ENCODE peak calls at places on chromosomes 2 and 18, in four cellular contexts. H, W, I and B are unnamed samples.

GRCh38 chr2:7108792-7109557 is 191.8 kb downstream of the RNF144A start:
- DNase-seq in H (no peak), W (no peak), I (no peak), B (no peak)

GRCh38 chr2:85133751-85134254 is 611 bp downstream of the TCF7L1 start:
- DNase-seq in H (peak; percentile 35), W (peak; percentile 46), I (no peak), B (peak; percentile 71)

GRCh38 chr2:201403904-201404303 is 46.8 kb upstream of the FLACC1 start:
- DNase-seq in H (peak; percentile 25), W (peak; percentile 52), I (no peak), B (no peak)

GRCh38 chr2:194735837-194736542 is 921.0 kb upstream of the SLC39A10 start:
- DNase-seq in H (no peak), W (no peak), I (no peak), B (no peak)

GRCh38 chr18:56748698-56749268 is 97.6 kb downstream of the WDR7 start:
- DNase-seq in H (peak; percentile 38), W (peak; percentile 57), I (peak; percentile 18), B (peak; percentile 23)

GRCh38 chr2:66430195-66430905 is 4.6 kb upstream of the MEIS1 start:
- DNase-seq in H (no peak), W (no peak), I (no peak), B (no peak)

GRCh38 chr2:156590313-156590712 is 154.1 kb downstream of the GPD2 start:
- DNase-seq in H (no peak), W (no peak), I (no peak), B (no peak)

GRCh38 chr2:119810039-119810630 is 50.4 kb downstream of the PTPN4 start:
- DNase-seq in H (no peak), W (no peak), I (peak; percentile 47), B (no peak)

GRCh38 chr2:119760237-119760807 is 600 bp downstream of the PTPN4 start:
- DNase-seq in H (no peak), W (no peak), I (peak; percentile 35), B (no peak)

GRCh38 chr2:86800856-86801567 is 10.3 kb upstream of the CD8A start:
- DNase-seq in H (no peak), W (no peak), I (no peak), B (no peak)

GRCh38 chr18:43719264-43719795 is 442.0 kb upstream of the SYT4 start:
- DNase-seq in H (no peak), W (no peak), I (no peak), B (no peak)

GRCh38 chr18:267380-267687 is 513 bp downstream of the THOC1 start:
- DNase-seq in H (no peak), W (no peak), I (no peak), B (peak; percentile 32)

GRCh38 chr2:8524823-8525222 is 157.0 kb upstream of the ID2 start:
- DNase-seq in H (no peak), W (no peak), I (no peak), B (no peak)

GRCh38 chr2:167783266-167784070 is 463.9 kb downstream of the STK39 start:
- DNase-seq in H (no peak), W (peak; percentile 10), I (no peak), B (no peak)

GRCh38 chr2:150169230-150169629 is 318.2 kb downstream of the RND3 start:
- DNase-seq in H (no peak), W (peak; percentile 54), I (no peak), B (peak; percentile 55)

GRCh38 chr2:209141142-209141541 is 282.7 kb upstream of the MAP2 start:
- DNase-seq in H (no peak), W (no peak), I (no peak), B (no peak)

GRCh38 chr2:209141818-209142217 is 282.0 kb upstream of the MAP2 start:
- DNase-seq in H (no peak), W (no peak), I (no peak), B (no peak)

GRCh38 chr2:209146682-209147320 is 277.0 kb upstream of the MAP2 start:
- DNase-seq in H (no peak), W (no peak), I (no peak), B (no peak)

GRCh38 chr2:209147981-209148380 is 275.9 kb upstream of the MAP2 start:
- DNase-seq in H (no peak), W (no peak), I (no peak), B (no peak)

GRCh38 chr2:209145941-209146681 is 277.7 kb upstream of the MAP2 start:
- DNase-seq in H (no peak), W (no peak), I (no peak), B (no peak)
- TF ChIP-seq SMC3 in H (no peak), W (no peak), I (no peak), B (no peak)

DNA sequence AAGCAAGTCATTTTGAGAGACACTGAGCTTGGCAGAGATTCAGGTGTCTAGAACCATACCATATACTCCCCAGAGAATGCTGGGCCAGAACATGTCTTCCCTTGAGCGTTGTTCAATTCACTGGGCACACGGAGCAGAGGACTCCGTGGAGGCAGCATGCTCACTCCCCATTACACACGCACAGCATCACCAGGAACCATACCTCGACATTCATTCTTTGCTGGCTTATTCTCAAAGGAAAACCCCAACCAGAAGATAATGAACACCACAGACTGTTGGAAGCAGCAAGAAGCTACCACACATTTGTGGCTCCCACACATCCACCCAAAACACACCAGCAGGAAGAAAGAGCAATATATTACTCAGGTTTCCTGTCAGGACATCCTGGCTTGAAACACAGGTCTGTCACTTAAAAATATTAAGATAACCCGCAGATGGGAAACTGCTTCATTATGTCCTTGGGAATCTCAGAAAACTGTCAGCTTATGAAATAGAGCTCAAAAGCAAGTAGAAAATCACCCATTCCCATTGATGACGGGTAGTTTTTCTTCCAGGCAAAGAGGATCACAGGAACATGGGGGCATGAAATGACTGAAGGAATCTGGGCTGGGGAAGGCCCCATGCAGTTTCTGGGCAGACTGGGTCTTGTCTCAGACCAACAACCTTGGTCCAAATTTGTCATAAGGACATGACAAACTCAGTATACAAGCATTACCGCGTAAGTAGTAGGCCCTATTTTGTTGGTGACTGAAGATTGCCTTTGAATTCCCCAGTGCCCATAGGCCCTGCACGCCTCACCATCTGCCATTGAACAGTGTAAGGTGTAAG is 46.5 kb downstream of the PCBP1 start:
- DNase-seq in H (peak; percentile 47), W (no peak), I (no peak), B (no peak)
- TF ChIP-seq SMC3 in H (no peak), W (no peak), I (no peak), B (no peak)

DNA sequence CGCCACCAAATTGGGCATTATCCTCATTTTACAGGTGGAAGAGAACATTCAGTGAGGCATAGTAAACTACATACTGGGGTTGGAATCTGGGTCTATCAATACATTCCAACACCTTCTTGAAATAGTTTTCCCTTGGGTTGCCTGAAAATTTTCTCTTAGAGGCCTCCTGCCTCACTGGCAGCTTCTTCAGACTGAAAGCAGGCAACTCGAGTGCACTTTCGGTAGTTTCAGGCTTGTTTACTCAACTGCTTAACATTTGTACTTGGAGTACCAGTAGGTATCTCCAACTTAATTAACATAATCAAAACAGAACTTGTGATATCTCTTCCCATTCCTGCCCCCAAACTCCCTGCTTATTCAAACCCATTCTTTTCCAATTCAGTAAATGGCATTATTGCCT is 36.2 kb upstream of the C2orf74 start:
- DNase-seq in H (no peak), W (no peak), I (no peak), B (no peak)
- TF ChIP-seq SMC3 in H (no peak), W (no peak), I (no peak), B (no peak)

DNA sequence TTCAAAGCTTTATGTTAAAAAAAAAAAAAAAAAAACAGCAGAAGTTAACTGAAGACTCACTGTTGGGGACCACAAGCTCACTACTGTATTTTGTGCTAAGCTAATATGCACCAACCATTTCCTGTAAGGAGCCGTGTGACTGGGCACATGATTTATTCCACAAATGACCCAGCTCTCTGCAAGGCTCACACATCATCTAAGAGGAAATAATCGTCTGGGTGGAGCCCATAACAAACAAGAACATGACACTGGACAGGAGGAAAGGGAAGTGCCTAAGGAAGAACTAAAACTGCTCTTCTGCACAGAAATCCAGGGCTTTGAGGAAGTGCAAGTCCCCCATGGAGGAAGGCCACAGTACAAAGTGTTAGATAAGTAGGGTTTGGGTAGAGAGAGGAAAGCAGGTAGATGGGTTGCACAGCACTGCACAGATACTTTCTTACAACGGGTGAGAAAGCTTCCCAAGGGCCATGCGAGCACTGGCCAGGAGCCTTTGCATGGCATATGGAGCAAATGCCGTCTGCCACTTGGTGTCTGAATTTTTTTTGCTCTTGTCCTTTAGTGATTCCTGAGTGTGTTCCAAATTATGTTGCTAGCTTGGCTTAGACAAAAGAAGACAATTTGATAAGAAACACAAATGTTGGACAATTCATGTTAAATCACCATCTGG is 24.5 kb downstream of the NFE2L2 start:
- DNase-seq in H (no peak), W (peak; percentile 49), I (no peak), B (peak; percentile 70)
- TF ChIP-seq SMC3 in H (no peak), W (no peak), I (no peak), B (no peak)

DNA sequence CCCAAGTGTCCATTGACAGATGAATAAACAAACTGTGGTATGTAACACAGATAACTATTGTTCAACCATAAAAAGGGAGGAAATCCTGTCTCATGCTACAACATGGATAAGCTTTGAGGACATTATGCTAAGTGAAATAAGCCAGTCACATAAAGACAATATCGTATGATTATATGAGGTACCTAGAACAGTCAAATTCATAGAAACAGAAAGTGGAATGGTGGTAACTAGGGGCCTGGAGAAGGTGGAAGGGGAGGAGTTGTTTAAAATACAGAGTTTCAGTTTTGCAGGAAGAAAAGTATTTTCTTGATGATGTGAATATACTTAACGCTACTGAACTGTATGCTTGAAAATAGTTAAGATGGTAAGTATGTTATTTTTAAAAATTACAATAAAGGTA is 304.6 kb upstream of the CXCR4 start:
- DNase-seq in H (no peak), W (no peak), I (no peak), B (no peak)
- TF ChIP-seq SMC3 in H (no peak), W (no peak), I (no peak), B (no peak)

GRCh38 chr2:763766-764525 is 86.7 kb upstream of the TMEM18 start:
- DNase-seq in H (no peak), W (no peak), I (no peak), B (no peak)
- TF ChIP-seq SMC3 in H (no peak), W (no peak), I (no peak), B (no peak)

GRCh38 chr18:55452123-55452611 is 135.8 kb downstream of the TCF4 start:
- DNase-seq in H (peak; percentile 11), W (no peak), I (no peak), B (peak; percentile 0)
- TF ChIP-seq SMC3 in H (no peak), W (no peak), I (no peak), B (no peak)

GRCh38 chr2:115219296-115219695 is 776.9 kb downstream of the DPP10 start:
- DNase-seq in H (no peak), W (no peak), I (no peak), B (no peak)
- TF ChIP-seq SMC3 in H (no peak), W (no peak), I (no peak), B (no peak)

DNA sequence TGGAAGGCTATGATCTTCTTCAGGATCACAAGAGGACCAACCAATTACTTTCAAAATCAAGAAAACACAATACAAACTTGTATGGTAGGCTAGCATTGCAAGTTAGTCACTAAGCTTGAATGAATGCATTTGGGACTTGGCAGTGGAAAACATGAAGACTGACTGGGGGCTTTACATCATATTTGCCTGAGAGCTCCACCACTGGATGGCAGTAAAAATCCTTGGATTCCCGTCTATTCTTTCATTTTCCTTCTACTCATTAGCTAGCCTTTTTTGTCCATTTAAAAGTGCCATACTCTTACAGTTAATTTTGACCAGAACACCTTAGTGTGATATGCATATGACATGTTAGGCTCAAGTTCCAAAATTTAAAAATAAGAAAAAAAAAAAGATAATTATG is 63.5 kb upstream of the RASGRP3 start:
- DNase-seq in H (peak; percentile 56), W (peak; percentile 76), I (peak; percentile 26), B (peak; percentile 55)
- TF ChIP-seq SMC3 in H (peak; percentile 42), W (peak; percentile 47), I (no peak), B (peak; percentile 76)

GRCh38 chr2:28175028-28175427 is 217.6 kb upstream of the FOSL2 start:
- DNase-seq in H (no peak), W (no peak), I (peak; percentile 48), B (no peak)
- TF ChIP-seq SMC3 in H (no peak), W (no peak), I (peak; percentile 48), B (no peak)